ENCODE peak calls at places on chromosome 6, in nine cellular contexts. E, O, B, K, M, W, U, T and Z are unnamed samples.

GRCh38 chr6:53567701-53568100 is 22.8 kb upstream of the GCLC start:
- DNase-seq in E (no peak), O (no peak), B (no peak), K (no peak), M (no peak), W (no peak), U (no peak), T (peak), Z (no peak)

GRCh38 chr6:18031680-18032256 is 44.3 kb upstream of the KIF13A start:
- DNase-seq in E (no peak), O (no peak), B (no peak), K (no peak), M (no peak), W (no peak), U (no peak), T (no peak), Z (no peak)

GRCh38 chr6:151481752-151482151 is 12.1 kb upstream of the CCDC170 start:
- DNase-seq in E (no peak), O (no peak), B (no peak), K (no peak), M (no peak), W (no peak), U (no peak), T (no peak), Z (no peak)

GRCh38 chr6:79369026-79369425 is 134.5 kb upstream of the HMGN3 start:
- DNase-seq in E (no peak), O (no peak), B (no peak), K (no peak), M (no peak), W (no peak), U (no peak), T (no peak), Z (no peak)

GRCh38 chr6:14121936-14122344 is 4.4 kb downstream of the CD83 start:
- DNase-seq in E (no peak), O (no peak), B (no peak), K (no peak), M (no peak), W (no peak), U (no peak), T (no peak), Z (no peak)

GRCh38 chr6:166582258-166582657 is 4.2 kb downstream of the RAMACL start:
- DNase-seq in E (no peak), O (no peak), B (no peak), K (no peak), M (no peak), W (no peak), U (no peak), T (no peak), Z (no peak)

GRCh38 chr6:157241411-157241979 is 81.8 kb downstream of the TMEM242 start:
- DNase-seq in E (no peak), O (no peak), B (no peak), K (no peak), M (no peak), W (no peak), U (peak), T (no peak), Z (no peak)

GRCh38 chr6:76490456-76490855 is 418.0 kb upstream of the IMPG1 start:
- DNase-seq in E (no peak), O (no peak), B (no peak), K (no peak), M (no peak), W (no peak), U (no peak), T (no peak), Z (no peak)

GRCh38 chr6:131281471-131282270 is 146.4 kb downstream of the AKAP7 start:
- DNase-seq in E (peak), O (peak), B (peak), K (peak), M (peak), W (peak), U (no peak), T (no peak), Z (no peak)

GRCh38 chr6:40419377-40419776 is 167.8 kb downstream of the LRFN2 start:
- DNase-seq in E (no peak), O (no peak), B (no peak), K (no peak), M (no peak), W (no peak), U (no peak), T (peak), Z (no peak)

GRCh38 chr6:139240161-139241010 is 51.4 kb downstream of the TXLNB start:
- DNase-seq in E (peak), O (no peak), B (no peak), K (no peak), M (peak), W (no peak), U (no peak), T (no peak), Z (no peak)

GRCh38 chr6:1864496-1864895 is 254.8 kb downstream of the FOXC1 start:
- DNase-seq in E (no peak), O (no peak), B (peak), K (no peak), M (no peak), W (no peak), U (no peak), T (no peak), Z (no peak)

GRCh38 chr6:81003894-81004293 is 748.6 kb downstream of the TENT5A start:
- DNase-seq in E (no peak), O (no peak), B (no peak), K (no peak), M (no peak), W (no peak), U (no peak), T (no peak), Z (no peak)

GRCh38 chr6:166307981-166308768 is at the start of gene PRR18:
- DNase-seq in E (no peak), O (peak), B (peak), K (no peak), M (peak), W (peak), U (peak), T (no peak), Z (peak)

GRCh38 chr6:33316603-33317417 is 734 bp downstream of the ZBTB22 start:
- DNase-seq in E (no peak), O (no peak), B (no peak), K (no peak), M (no peak), W (no peak), U (no peak), T (no peak), Z (peak)

GRCh38 chr6:139369068-139369467 is 5.4 kb downstream of the CITED2 start:
- DNase-seq in E (no peak), O (no peak), B (no peak), K (no peak), M (no peak), W (no peak), U (no peak), T (no peak), Z (no peak)

GRCh38 chr6:31651602-31652191 is 764 bp downstream of the BAG6 start:
- DNase-seq in E (peak), O (no peak), B (peak), K (no peak), M (peak), W (no peak), U (peak), T (peak), Z (peak)

GRCh38 chr6:155530219-155530834 is 74.7 kb upstream of the NOX3 start:
- DNase-seq in E (peak), O (no peak), B (peak), K (no peak), M (no peak), W (no peak), U (peak), T (peak), Z (peak)

GRCh38 chr6:156910938-156911337 is 133.8 kb downstream of the ARID1B start:
- DNase-seq in E (no peak), O (no peak), B (no peak), K (no peak), M (no peak), W (no peak), U (no peak), T (no peak), Z (no peak)

GRCh38 chr6:34865107-34865506 is 22.7 kb downstream of the TAF11 start:
- DNase-seq in E (peak), O (no peak), B (peak), K (no peak), M (no peak), W (no peak), U (no peak), T (no peak), Z (peak)

GRCh38 chr6:151773382-151773781 is 34.1 kb upstream of the ESR1 start:
- DNase-seq in E (no peak), O (no peak), B (no peak), K (no peak), M (no peak), W (no peak), U (no peak), T (no peak), Z (no peak)

GRCh38 chr6:28988536-28989415 is 16.3 kb downstream of the ZNF311 start:
- DNase-seq in E (peak), O (no peak), B (peak), K (peak), M (peak), W (peak), U (no peak), T (peak), Z (peak)
- TF ChIP-seq CTCF in E (peak), O (no peak), B (peak), K (peak), M (peak), W (peak), U (no peak), T (no peak), Z (peak)

GRCh38 chr6:125751334-125751916 is 2.0 kb downstream of the HEY2 start:
- DNase-seq in E (no peak), O (no peak), B (no peak), K (no peak), M (no peak), W (no peak), U (no peak), T (no peak), Z (no peak)

GRCh38 chr6:125752773-125753172 is 3.3 kb downstream of the HEY2 start:
- DNase-seq in E (no peak), O (no peak), B (no peak), K (no peak), M (no peak), W (no peak), U (no peak), T (no peak), Z (no peak)

GRCh38 chr6:125753937-125754259 is 4.5 kb downstream of the HEY2 start:
- DNase-seq in E (no peak), O (no peak), B (no peak), K (no peak), M (no peak), W (no peak), U (no peak), T (no peak), Z (no peak)

GRCh38 chr6:125750692-125751333 is 1.4 kb downstream of the HEY2 start:
- DNase-seq in E (no peak), O (no peak), B (no peak), K (no peak), M (no peak), W (no peak), U (no peak), T (no peak), Z (no peak)

GRCh38 chr6:125753218-125753936 is 3.9 kb downstream of the HEY2 start:
- DNase-seq in E (peak), O (no peak), B (no peak), K (no peak), M (peak), W (no peak), U (no peak), T (no peak), Z (no peak)
- TF ChIP-seq CTCF in E (peak), O (peak), B (peak), K (peak), M (peak), W (peak), U (no peak), T (peak), Z (peak)

GRCh38 chr6:113094781-113095180 is 747.7 kb downstream of the RFPL4B start:
- DNase-seq in E (peak), O (no peak), B (no peak), K (no peak), M (no peak), W (no peak), U (no peak), T (no peak), Z (no peak)

GRCh38 chr6:113092795-113093194 is 745.7 kb downstream of the RFPL4B start:
- DNase-seq in E (no peak), O (no peak), B (no peak), K (no peak), M (no peak), W (no peak), U (no peak), T (no peak), Z (no peak)

GRCh38 chr6:113083947-113084346 is 736.8 kb downstream of the RFPL4B start:
- DNase-seq in E (no peak), O (no peak), B (no peak), K (no peak), M (no peak), W (no peak), U (no peak), T (no peak), Z (no peak)

GRCh38 chr6:113089056-113089455 is 741.9 kb downstream of the RFPL4B start:
- DNase-seq in E (no peak), O (no peak), B (no peak), K (no peak), M (no peak), W (no peak), U (no peak), T (no peak), Z (no peak)
- TF ChIP-seq CTCF in E (no peak), O (no peak), B (no peak), K (no peak), M (no peak), W (no peak), U (no peak), T (no peak), Z (peak)

DNA sequence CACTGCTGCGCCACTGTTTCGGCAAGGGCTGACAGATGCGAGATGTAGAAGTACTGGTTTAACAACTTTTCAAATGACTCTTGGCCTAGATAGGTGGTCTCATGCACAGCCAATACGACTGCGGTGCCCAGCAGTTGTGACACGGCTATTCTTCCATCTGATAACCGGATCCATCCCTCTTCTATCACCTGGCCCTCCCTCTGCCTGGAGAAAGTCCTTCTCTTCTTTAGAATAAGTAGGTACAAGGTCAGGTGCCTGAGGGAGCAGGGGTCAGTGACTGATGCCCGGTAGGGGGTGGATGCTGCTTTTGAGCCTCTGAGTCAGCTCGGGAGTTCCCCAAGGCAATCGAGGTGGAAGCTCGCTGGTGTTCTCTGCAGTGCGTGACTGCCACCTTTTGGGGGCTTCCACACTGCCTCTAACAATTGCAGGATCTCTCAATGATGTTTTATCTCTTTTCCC is 166.8 kb upstream of the GRIK2 start:
- DNase-seq in E (peak), O (no peak), B (peak), K (no peak), M (no peak), W (peak), U (peak), T (peak), Z (no peak)
- TF ChIP-seq CTCF in E (peak), O (no peak), B (peak), K (no peak), M (no peak), W (no peak), U (no peak), T (no peak), Z (peak)

DNA sequence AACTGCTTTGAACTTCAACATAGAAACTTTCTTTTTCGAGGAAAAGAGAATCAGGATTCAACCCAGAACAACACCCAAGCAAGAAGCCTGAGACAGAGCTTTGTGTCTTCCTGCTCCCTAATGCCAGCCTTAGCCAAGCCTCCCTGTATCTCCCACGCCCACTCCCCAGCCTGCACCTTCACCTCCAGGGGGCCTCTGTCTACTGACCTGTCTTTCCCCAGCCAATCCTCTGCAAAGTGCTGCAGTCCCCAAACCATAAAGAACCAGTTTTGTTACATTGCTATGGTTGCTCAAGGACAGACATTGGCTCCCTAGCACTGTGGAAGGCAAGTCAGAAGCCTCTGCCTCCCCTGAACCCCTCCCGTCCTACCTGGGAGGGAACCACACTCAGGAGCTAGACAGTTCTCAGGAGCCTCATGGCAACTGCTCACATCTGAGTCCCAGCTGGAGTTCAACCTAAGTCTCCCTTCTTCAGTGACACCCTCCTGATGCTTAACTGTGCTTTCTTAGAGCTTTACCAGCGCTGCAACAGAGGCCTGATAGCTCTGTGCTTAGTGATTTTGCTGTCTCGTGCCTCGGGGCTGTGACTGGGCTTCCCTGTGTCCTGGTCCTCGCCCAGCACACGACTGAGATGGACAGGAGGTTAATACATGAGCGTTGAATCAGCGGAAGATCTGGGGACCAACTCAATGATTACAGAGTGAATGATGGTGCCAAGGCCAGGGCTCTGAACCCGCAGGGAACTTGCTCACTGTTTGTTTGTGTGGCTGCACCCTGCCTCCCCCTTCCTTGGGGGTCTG is 101.5 kb upstream of the DUSP22 start:
- DNase-seq in E (no peak), O (no peak), B (peak), K (no peak), M (no peak), W (peak), U (no peak), T (no peak), Z (no peak)
- TF ChIP-seq CTCF in E (no peak), O (no peak), B (no peak), K (no peak), M (no peak), W (no peak), U (no peak), T (no peak), Z (no peak)

DNA sequence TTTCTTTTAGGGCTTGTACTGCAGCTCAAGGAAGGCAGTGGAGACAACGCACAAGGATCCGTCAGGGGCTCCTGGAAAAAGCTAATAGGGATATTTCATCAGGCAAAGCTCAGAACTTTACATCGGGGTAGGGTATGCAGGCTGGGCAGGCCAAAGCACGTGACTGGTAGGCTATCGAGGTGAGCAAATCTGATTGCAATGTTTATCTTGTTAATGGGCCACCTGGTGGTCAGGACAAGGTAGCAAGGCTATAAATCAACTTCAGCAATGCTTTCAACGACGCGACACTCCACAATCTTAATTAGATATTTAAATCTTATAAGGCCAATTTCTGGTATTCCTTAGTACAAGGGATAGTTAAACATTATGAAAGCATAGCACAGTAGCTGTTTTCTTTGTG is 1302.8 kb upstream of the EYS start:
- DNase-seq in E (no peak), O (no peak), B (no peak), K (no peak), M (no peak), W (no peak), U (no peak), T (no peak), Z (no peak)
- TF ChIP-seq CTCF in E (no peak), O (no peak), B (no peak), K (no peak), M (no peak), W (peak), U (no peak), T (peak), Z (no peak)